ENCODE peak calls at places on chromosomes 5 and 9, in seven cellular contexts. F is aorta; K is CD4-positive, CD25-positive, alpha-beta regulatory T cell; Q is HL-60; M is colonic mucosa; S is fibroblast of mammary gland; T is adrenal gland. I is an unnamed sample.

GRCh38 chr9:36839131-36839885 is 194.8 kb downstream of the PAX5 start:
- DNase-seq in T (no peak), M (no peak), F (peak), Q (no peak), S (no peak), K (no peak), I (no peak)

GRCh38 chr5:138760448-138761110 is 7.4 kb downstream of the CTNNA1 start:
- DNase-seq in K (no peak), T (peak), F (no peak), S (no peak), M (no peak), Q (no peak), I (no peak)

GRCh38 chr5:109689740-109690455 is at the start of gene MAN2A1:
- DNase-seq in F (peak), M (peak), K (peak), Q (peak), T (peak), S (peak), I (peak)

GRCh38 chr9:88994820-88995180 is 3.5 kb downstream of the S1PR3 start:
- DNase-seq in T (peak), M (no peak), S (peak), K (no peak), F (no peak), Q (no peak), I (no peak)

GRCh38 chr9:33140406-33141360 is 26.5 kb downstream of the B4GALT1 start:
- DNase-seq in Q (no peak), F (no peak), K (no peak), M (no peak), S (no peak), T (no peak), I (peak)

GRCh38 chr5:134142088-134142487 is 27.6 kb downstream of the TCF7 start:
- DNase-seq in Q (no peak), K (no peak), M (peak), F (no peak), S (no peak), T (no peak), I (peak)

GRCh38 chr5:143871672-143872071 is 59.7 kb downstream of the HMHB1 start:
- DNase-seq in F (no peak), M (no peak), Q (no peak), S (no peak), K (no peak), T (no peak), I (no peak)

GRCh38 chr9:19683715-19684114 is 105.1 kb downstream of the SLC24A2 start:
- DNase-seq in T (no peak), Q (no peak), F (no peak), S (no peak), K (no peak), M (no peak), I (no peak)

GRCh38 chr9:114790521-114790920 is 15.3 kb downstream of the TNFSF15 start:
- DNase-seq in T (no peak), M (no peak), Q (no peak), F (no peak), K (no peak), S (no peak), I (no peak)

GRCh38 chr5:103333376-103333775 is 74.8 kb downstream of the MACIR start:
- DNase-seq in F (no peak), T (no peak), Q (no peak), S (no peak), K (no peak), M (no peak), I (no peak)

GRCh38 chr5:90598300-90598699 is 39.7 kb downstream of the ADGRV1 start:
- DNase-seq in M (no peak), K (no peak), F (no peak), T (no peak), Q (no peak), S (no peak), I (peak)

GRCh38 chr5:11383506-11384095 is 520.6 kb downstream of the CTNND2 start:
- DNase-seq in M (no peak), S (no peak), T (no peak), Q (no peak), F (no peak), K (no peak), I (no peak)

GRCh38 chr9:77541055-77541454 is 107.1 kb downstream of the GNA14 start:
- DNase-seq in Q (no peak), M (no peak), T (no peak), K (no peak), F (no peak), S (no peak), I (no peak)

GRCh38 chr5:155665371-155665770 is 651.8 kb downstream of the KIF4B start:
- DNase-seq in M (no peak), T (no peak), F (no peak), K (no peak), S (no peak), Q (no peak), I (no peak)

GRCh38 chr5:134555889-134556311 is 30.4 kb downstream of the JADE2 start:
- DNase-seq in F (peak), Q (peak), S (peak), T (peak), M (no peak), K (peak), I (peak)

GRCh38 chr5:136802382-136802781 is 437.0 kb upstream of the TRPC7 start:
- DNase-seq in T (peak), K (no peak), S (peak), Q (no peak), F (no peak), M (no peak), I (peak)

DNA sequence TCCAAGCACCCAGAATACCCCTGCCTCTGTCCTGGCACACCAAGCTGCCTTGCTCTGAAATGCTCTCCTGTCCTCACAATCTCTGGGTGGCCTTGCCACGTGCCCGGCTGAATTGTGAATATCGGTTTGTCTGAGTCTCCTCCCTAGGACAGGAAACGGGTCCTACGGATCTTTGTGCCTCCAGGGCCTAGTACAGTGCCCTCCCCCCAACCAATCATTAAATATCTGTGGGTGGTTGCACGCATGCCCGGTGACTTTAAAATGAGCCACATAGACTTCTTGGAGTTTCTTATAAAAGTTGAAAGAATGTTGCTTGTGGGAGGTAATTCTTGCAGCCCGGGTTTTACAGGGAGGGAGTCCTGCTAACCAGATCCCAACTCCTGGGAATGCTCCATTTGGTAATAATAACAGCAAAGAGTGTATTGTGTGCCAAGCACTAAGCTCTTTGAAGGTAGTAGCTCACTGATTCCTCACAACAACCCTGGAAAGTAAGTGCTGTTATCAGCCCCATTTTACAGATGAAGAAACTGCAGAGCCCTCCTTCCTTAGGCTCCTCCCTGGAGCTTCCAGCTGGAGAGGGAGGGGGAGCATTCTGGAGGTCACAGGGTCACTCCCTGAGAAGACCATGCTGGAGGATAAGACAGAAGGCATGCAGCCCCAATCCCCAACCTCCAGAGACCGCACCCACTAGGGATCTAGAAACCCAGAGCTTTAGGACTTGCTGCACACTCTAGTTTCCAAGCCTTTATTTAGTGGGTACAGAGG is 23.4 kb downstream of the URM1 start:
- DNase-seq in T (no peak), F (no peak), K (no peak), Q (no peak), M (no peak), S (no peak), I (peak)
- H3K4me3 ChIP-seq in T (no peak), F (no peak), K (no peak), Q (no peak), M (no peak), S (no peak), I (no peak)

GRCh38 chr5:14341571-14342225 is 198.6 kb downstream of the TRIO start:
- DNase-seq in T (no peak), M (no peak), Q (no peak), F (no peak), S (no peak), K (no peak), I (peak)

GRCh38 chr5:14343376-14343775 is 200.2 kb downstream of the TRIO start:
- DNase-seq in M (no peak), T (no peak), F (no peak), Q (no peak), K (no peak), S (no peak), I (no peak)

GRCh38 chr5:14337603-14338002 is 194.5 kb downstream of the TRIO start:
- DNase-seq in S (no peak), F (no peak), T (no peak), M (no peak), K (no peak), Q (no peak), I (no peak)

GRCh38 chr5:14339467-14339866 is 196.3 kb downstream of the TRIO start:
- DNase-seq in T (peak), M (no peak), K (no peak), Q (no peak), F (no peak), S (no peak), I (no peak)

DNA sequence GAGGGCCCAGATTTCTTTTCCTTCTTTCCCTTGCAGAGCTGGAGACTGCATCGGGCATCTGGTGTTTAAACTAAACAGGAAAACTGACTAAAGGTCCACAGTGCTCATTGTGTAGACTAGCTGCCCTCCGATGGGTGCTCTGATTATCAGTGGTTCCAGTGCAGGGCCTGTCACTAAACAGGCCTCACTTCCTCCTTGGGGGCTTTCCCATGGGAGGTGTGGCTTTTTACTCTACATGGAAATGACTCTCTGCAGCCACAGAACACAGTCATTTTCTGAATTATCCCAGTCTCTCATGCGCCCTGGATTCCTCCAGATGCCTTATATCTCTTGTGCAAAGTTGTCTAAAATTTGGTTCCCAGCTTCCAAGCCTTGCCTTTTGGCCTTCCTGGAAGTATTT is 199.2 kb downstream of the TRIO start:
- DNase-seq in S (peak), Q (no peak), F (no peak), T (no peak), M (no peak), K (no peak), I (no peak)
- H3K4me3 ChIP-seq in S (no peak), Q (no peak), F (no peak), T (no peak), M (no peak), K (no peak), I (no peak)

GRCh38 chr5:132962429-132962928 is 955 bp downstream of the AFF4 start:
- DNase-seq in Q (no peak), S (peak), M (peak), F (peak), T (peak), K (no peak), I (peak)

GRCh38 chr5:132965120-132965519 is 1.7 kb upstream of the AFF4 start:
- DNase-seq in Q (no peak), S (no peak), K (no peak), F (no peak), T (no peak), M (no peak), I (no peak)

GRCh38 chr5:132963175-132964104 is at the start of gene AFF4:
- DNase-seq in T (peak), F (peak), K (peak), S (peak), M (peak), Q (peak), I (peak)

DNA sequence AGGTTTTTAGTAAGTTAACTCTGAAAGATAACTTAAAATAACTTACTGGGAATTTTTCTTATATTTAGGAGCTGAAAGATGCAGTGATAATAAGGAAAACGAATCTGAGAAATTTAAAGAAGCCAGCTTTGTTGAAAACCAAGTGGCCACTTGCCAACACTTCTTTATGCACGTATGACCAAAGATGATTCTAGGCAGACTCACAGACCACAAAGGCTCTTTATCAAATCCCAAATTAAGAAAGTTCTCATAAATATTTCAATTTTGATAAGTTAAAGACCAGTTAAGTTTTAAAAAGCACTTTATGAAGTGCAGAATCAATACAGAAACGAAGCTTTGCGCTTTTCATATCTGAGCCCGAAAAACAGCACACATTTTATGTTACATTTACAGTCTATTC is 1.5 kb downstream of the AFF4 start:
- DNase-seq in T (peak), K (no peak), Q (no peak), S (peak), M (peak), F (no peak), I (no peak)
- H3K4me3 ChIP-seq in T (no peak), K (peak), Q (peak), S (peak), M (peak), F (peak), I (peak)

GRCh38 chr5:14184082-14184481 is 40.9 kb downstream of the TRIO start:
- DNase-seq in K (no peak), F (no peak), S (no peak), M (no peak), T (peak), Q (no peak), I (no peak)
- H3K4me3 ChIP-seq in K (no peak), F (no peak), S (peak), M (no peak), T (no peak), Q (no peak), I (no peak)

DNA sequence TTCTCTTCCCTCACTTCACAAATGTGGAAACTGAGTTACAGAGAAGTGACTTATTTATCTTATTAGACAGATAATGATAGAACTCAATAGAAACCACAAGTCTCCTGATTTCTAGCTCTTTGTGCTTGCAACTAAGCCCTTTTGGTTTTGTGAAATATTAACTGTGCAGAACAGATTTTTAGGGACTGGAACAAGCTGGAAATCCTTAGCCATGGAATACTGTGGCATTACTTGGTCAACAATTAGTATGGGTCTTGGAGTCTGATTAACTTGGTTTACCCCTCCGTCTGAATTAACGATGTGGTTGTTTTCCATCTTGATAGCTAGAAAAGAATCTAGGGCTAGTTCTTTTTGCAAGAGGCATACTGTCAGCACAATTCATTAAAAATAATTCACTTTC is 584 bp upstream of the KLF9 start:
- DNase-seq in M (no peak), T (no peak), K (no peak), Q (no peak), S (no peak), F (no peak), I (no peak)
- H3K4me3 ChIP-seq in M (no peak), T (no peak), K (peak), Q (no peak), S (peak), F (peak), I (no peak)

DNA sequence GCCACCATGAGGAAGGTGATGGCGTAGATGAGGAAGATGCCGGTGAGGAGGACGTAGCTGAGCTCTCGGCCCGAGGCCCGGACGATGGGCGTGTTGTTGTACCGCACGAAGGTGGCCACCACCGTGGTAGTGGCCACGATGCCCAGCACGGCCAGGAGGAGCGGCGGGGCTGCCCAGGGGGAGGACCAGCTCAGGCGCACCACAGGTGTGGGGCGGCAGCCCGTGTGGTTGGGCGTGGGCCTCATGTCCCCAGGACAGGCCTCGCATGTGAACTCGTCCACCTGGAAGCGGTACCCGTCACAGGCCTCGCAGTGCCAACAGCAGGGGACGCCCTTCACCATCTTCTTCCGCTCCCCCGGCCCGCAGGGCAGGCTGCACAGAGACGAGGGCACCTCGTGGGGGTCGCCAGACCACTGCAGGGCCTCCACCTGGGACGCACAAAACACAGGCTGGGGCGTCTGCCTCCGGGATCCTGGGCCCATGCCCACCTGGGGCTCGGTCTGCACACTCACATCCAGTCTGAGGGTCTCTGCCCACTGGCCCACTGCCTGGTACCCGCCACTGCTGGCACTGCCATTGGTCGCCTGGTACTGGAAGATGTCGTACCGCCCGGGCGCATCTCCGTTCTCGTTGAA is 8.7 kb downstream of the GRM6 start:
- DNase-seq in Q (no peak), F (no peak), S (no peak), K (no peak), M (no peak), T (no peak), I (peak)
- H3K4me3 ChIP-seq in Q (no peak), F (no peak), S (no peak), K (no peak), M (no peak), T (no peak), I (no peak)

GRCh38 chr5:61318374-61318773 is 13.7 kb upstream of the ZSWIM6 start:
- DNase-seq in T (no peak), F (no peak), K (no peak), M (no peak), S (no peak), Q (no peak), I (no peak)
- H3K4me3 ChIP-seq in T (no peak), F (no peak), K (no peak), M (no peak), S (no peak), Q (no peak), I (no peak)

GRCh38 chr5:54872810-54873209 is 112.6 kb downstream of the ESM1 start:
- DNase-seq in Q (no peak), S (no peak), F (no peak), M (no peak), K (no peak), T (no peak), I (no peak)

GRCh38 chr5:54870251-54870650 is 115.1 kb downstream of the ESM1 start:
- DNase-seq in M (no peak), Q (no peak), S (no peak), T (no peak), K (no peak), F (no peak), I (no peak)

GRCh38 chr5:54868511-54869483 is 116.6 kb downstream of the ESM1 start:
- DNase-seq in S (no peak), K (no peak), T (no peak), F (no peak), Q (no peak), M (no peak), I (no peak)

GRCh38 chr5:54869691-54870090 is 115.7 kb downstream of the ESM1 start:
- DNase-seq in S (peak), K (no peak), T (no peak), Q (no peak), M (no peak), F (no peak), I (no peak)

DNA sequence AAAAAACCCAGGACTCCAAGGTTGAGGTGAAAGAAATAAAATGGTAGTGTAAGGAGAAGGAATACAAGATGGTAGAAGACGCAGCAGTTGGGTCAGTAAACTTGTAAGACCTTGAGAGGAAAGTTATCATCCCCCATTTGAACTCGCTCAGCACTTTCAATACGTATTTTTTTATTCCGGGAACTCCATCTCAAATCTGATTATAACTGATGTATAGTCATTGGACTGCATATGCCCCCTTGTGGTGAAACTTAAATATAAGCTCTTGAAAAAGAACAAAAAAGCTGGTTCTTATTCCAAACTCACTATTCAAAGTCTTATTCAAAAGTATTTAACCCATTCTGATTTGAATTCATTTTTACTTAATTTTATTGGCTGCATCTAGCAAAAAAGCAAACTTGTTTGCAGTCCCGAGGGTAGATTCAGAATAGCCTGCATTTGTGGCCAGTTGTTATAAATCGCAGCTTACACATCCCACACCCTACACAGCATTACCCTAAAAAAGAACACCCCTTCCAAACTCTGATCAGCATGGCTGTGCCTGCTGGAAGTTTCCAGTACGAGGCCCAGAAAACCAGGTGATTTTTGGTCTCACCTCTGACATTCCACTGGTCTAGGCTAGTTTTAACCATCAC is 118.0 kb downstream of the ESM1 start:
- DNase-seq in Q (no peak), M (no peak), S (peak), F (no peak), K (no peak), T (no peak), I (peak)
- H3K4me3 ChIP-seq in Q (no peak), M (no peak), S (no peak), F (no peak), K (peak), T (no peak), I (no peak)

GRCh38 chr9:99173570-99174504 is 47.9 kb downstream of the ALG2 start:
- DNase-seq in K (no peak), Q (no peak), F (no peak), T (no peak), S (no peak), M (no peak), I (no peak)
- H3K4me3 ChIP-seq in K (no peak), Q (no peak), F (no peak), T (no peak), S (no peak), M (no peak), I (no peak)

I was measured in H7.